ENCODE peak calls at places on chromosomes 3 and 15, in seven cellular contexts. F is choroid plexus epithelial cell, A is fibroblast of mammary gland, Y is tibial artery, W is upper lobe of right lung, L is left ventricle myocardium inferior, B is astrocyte of the cerebellum. X is an unnamed sample.

GRCh38 chr15:76945494-76945893 is 13.9 kb downstream of the RCN2 start:
- DNase-seq in F (no peak), A (no peak), Y (no peak), W (no peak), L (no peak), B (no peak), X (no peak)

GRCh38 chr3:181700168-181701087 is 11.3 kb upstream of the SOX2 start:
- DNase-seq in F (peak), A (peak), Y (no peak), W (no peak), L (peak), B (no peak), X (peak)

GRCh38 chr15:77419050-77419835 is 661 bp downstream of the PEAK1 start:
- DNase-seq in F (peak), A (peak), Y (peak), W (peak), L (peak), B (no peak), X (peak)

GRCh38 chr3:44029100-44029499 is 212.6 kb upstream of the TOPAZ1 start:
- DNase-seq in F (no peak), A (no peak), Y (no peak), W (no peak), L (no peak), B (no peak), X (no peak)

GRCh38 chr3:154161806-154162205 is 40.6 kb downstream of the ARHGEF26 start:
- DNase-seq in F (no peak), A (no peak), Y (no peak), W (no peak), L (no peak), B (no peak), X (no peak)

GRCh38 chr3:173467501-173467900 is 70.0 kb downstream of the NLGN1 start:
- DNase-seq in F (no peak), A (peak), Y (no peak), W (no peak), L (no peak), B (no peak), X (no peak)

GRCh38 chr3:111739241-111739952 is 119.7 kb upstream of the PHLDB2 start:
- DNase-seq in F (peak), A (peak), Y (peak), W (no peak), L (peak), B (no peak), X (peak)

GRCh38 chr3:29283739-29284138 is 2.9 kb downstream of the RBMS3 start:
- DNase-seq in F (no peak), A (no peak), Y (no peak), W (no peak), L (no peak), B (no peak), X (no peak)

GRCh38 chr3:136818851-136819783 is at the start of gene SLC35G2:
- DNase-seq in F (peak), A (peak), Y (peak), W (peak), L (peak), B (peak), X (peak)

GRCh38 chr15:83206387-83206970 is 1.1 kb downstream of the HDGFL3 start:
- DNase-seq in F (peak), A (no peak), Y (no peak), W (no peak), L (no peak), B (no peak), X (peak)

GRCh38 chr3:106711650-106712049 is 665.6 kb upstream of the CCDC54 start:
- DNase-seq in F (peak), A (peak), Y (no peak), W (no peak), L (no peak), B (peak), X (peak)

GRCh38 chr15:81311834-81312459 is 12.0 kb downstream of the STARD5 start:
- DNase-seq in F (no peak), A (peak), Y (no peak), W (no peak), L (no peak), B (peak), X (peak)

GRCh38 chr3:4709336-4709735 is 216.2 kb downstream of the ITPR1 start:
- DNase-seq in F (peak), A (peak), Y (no peak), W (no peak), L (no peak), B (no peak), X (peak)

GRCh38 chr15:65044724-65045481 is at the start of gene SLC51B:
- DNase-seq in F (peak), A (no peak), Y (no peak), W (peak), L (peak), B (no peak), X (peak)

GRCh38 chr3:125052671-125053303 is 3.0 kb downstream of the HEG1 start:
- DNase-seq in F (peak), A (peak), Y (no peak), W (no peak), L (no peak), B (peak), X (peak)

GRCh38 chr3:196650740-196651311 is 11.3 kb downstream of the NRROS start:
- DNase-seq in F (peak), A (peak), Y (no peak), W (peak), L (peak), B (peak), X (peak)

GRCh38 chr15:52115598-52116427 is 3.2 kb upstream of the BCL2L10 start:
- DNase-seq in F (no peak), A (no peak), Y (no peak), W (no peak), L (no peak), B (no peak), X (peak)

GRCh38 chr15:35305906-35306305 is 220.8 kb upstream of the NANOGP8 start:
- DNase-seq in F (peak), A (peak), Y (no peak), W (no peak), L (no peak), B (peak), X (peak)

GRCh38 chr15:77282333-77282732 is 137.6 kb downstream of the PEAK1 start:
- DNase-seq in F (peak), A (peak), Y (no peak), W (no peak), L (no peak), B (peak), X (peak)

GRCh38 chr15:92747047-92747446 is 91.5 kb upstream of the FAM174B start:
- DNase-seq in F (no peak), A (no peak), Y (no peak), W (no peak), L (no peak), B (no peak), X (no peak)

GRCh38 chr3:126267169-126267975 is 87.0 kb upstream of the ALDH1L1 start:
- DNase-seq in F (peak), A (peak), Y (peak), W (peak), L (peak), B (peak), X (peak)
- H3K4me3 ChIP-seq in F (peak), A (peak), Y (peak), W (peak), L (peak), B (peak), X (peak)

DNA sequence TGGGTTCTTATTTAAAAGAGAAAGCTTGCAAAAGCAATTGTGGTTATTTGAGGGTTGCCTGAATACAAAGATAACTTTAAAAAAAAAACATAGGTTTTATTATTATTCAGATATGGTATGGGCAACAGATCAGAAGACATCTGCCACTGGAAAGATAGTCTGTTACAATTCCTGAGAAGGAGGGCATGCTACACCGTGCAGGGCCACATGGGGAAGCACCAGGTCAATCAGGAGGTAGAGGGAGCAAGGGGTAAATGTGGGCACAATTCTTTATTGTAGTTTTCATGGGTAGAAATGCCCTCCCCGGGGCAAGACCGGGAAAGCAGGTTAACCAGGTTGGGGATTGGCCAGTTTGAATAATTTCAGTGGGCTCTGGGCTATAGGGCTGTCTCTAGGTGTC is 46.5 kb downstream of the BBS4 start:
- DNase-seq in F (no peak), A (no peak), Y (no peak), W (no peak), L (no peak), B (no peak), X (no peak)
- TF ChIP-seq CTCF in F (no peak), A (no peak), Y (no peak), W (no peak), L (no peak), B (peak), X (no peak)

GRCh38 chr15:63221346-63221745 is 31.9 kb downstream of the RAB8B start:
- DNase-seq in F (no peak), A (peak), Y (no peak), W (no peak), L (peak), B (no peak), X (peak)
- H3K4me3 ChIP-seq in F (no peak), A (no peak), Y (no peak), W (no peak), L (no peak), B (no peak), X (no peak)

GRCh38 chr3:64651791-64652241 is 36.0 kb downstream of the ADAMTS9 start:
- DNase-seq in F (peak), A (no peak), Y (no peak), W (no peak), L (no peak), B (no peak), X (peak)
- TF ChIP-seq CTCF in F (peak), A (no peak), Y (no peak), W (no peak), L (no peak), B (no peak), X (no peak)

GRCh38 chr3:13013151-13013561 is 60.1 kb downstream of the IQSEC1 start:
- DNase-seq in F (no peak), A (no peak), Y (peak), W (no peak), L (no peak), B (no peak), X (no peak)
- H3K4me3 ChIP-seq in F (no peak), A (no peak), Y (no peak), W (no peak), L (no peak), B (no peak), X (no peak)

GRCh38 chr3:31409389-31409788 is 123.3 kb upstream of the STT3B start:
- DNase-seq in F (no peak), A (no peak), Y (no peak), W (no peak), L (no peak), B (no peak), X (no peak)
- TF ChIP-seq CTCF in F (no peak), A (no peak), Y (no peak), W (no peak), L (no peak), B (no peak), X (no peak)

DNA sequence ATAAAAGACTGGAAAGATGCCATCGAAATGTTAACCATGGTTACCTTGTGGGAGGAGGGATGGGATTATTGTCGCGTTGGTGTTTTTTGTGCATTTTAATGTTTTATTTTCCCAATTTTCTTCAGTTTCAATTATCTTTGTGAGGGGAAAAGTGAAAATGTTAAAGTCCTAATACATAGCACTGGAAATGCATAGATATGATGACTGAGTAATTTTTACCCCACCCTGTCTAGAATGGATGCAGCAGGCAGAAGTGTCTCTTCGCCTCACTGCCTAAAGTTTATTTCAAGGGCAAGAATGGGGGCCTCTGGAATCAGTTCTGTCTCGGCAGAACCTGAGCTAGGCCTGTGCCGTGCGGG is 11.5 kb downstream of the FOXL2 start:
- DNase-seq in F (no peak), A (no peak), Y (no peak), W (no peak), L (no peak), B (no peak), X (no peak)
- H3K4me3 ChIP-seq in F (peak), A (no peak), Y (no peak), W (no peak), L (peak), B (peak), X (no peak)

DNA sequence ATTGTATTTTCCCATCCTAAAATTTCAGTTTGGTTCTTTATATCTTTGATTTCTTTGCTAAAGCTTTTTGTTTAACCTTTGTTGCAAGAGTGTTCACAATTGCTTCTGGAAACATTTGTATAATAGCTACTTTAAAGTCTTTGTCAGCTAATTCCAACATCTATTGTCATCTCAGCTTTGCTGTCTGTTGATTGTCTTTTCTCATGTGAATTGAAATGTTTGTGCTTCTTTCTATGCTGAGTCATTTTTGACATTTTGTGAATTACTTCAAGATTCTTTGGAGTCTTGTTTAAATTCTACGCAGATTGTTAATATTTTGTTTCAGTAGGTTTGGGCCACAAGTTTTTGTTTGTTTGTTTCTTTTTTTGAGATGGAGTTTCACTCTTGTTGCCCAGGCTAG is 73.2 kb downstream of the SUCNR1 start:
- DNase-seq in F (no peak), A (no peak), Y (no peak), W (no peak), L (no peak), B (no peak), X (peak)
- TF ChIP-seq CTCF in F (no peak), A (no peak), Y (no peak), W (no peak), L (no peak), B (no peak), X (no peak)

GRCh38 chr15:71054286-71054952 is 60.9 kb upstream of the THSD4 start:
- DNase-seq in F (peak), A (no peak), Y (no peak), W (no peak), L (no peak), B (no peak), X (peak)
- H3K4me3 ChIP-seq in F (no peak), A (no peak), Y (no peak), W (no peak), L (no peak), B (no peak), X (no peak)

GRCh38 chr15:79031201-79031600 is 59.4 kb downstream of the RASGRF1 start:
- DNase-seq in F (no peak), A (no peak), Y (no peak), W (no peak), L (no peak), B (no peak), X (no peak)

GRCh38 chr15:79032656-79033055 is 57.9 kb downstream of the RASGRF1 start:
- DNase-seq in F (no peak), A (no peak), Y (no peak), W (no peak), L (no peak), B (no peak), X (no peak)

GRCh38 chr15:79028411-79028964 is 62.1 kb downstream of the RASGRF1 start:
- DNase-seq in F (peak), A (peak), Y (no peak), W (no peak), L (no peak), B (no peak), X (no peak)

GRCh38 chr15:79031821-79032220 is 58.8 kb downstream of the RASGRF1 start:
- DNase-seq in F (no peak), A (no peak), Y (no peak), W (no peak), L (no peak), B (no peak), X (no peak)

GRCh38 chr15:79030470-79030869 is 60.1 kb downstream of the RASGRF1 start:
- DNase-seq in F (no peak), A (no peak), Y (no peak), W (no peak), L (no peak), B (no peak), X (no peak)
- TF ChIP-seq CTCF in F (peak), A (no peak), Y (no peak), W (no peak), L (no peak), B (no peak), X (no peak)